ENCODE peak calls at places on chromosomes 13 and 19, in five cellular contexts. Z, C, A, U and X are unnamed samples.

GRCh38 chr13:99384468-99384867 is 77.3 kb upstream of the GPR183 start:
- DNase-seq in Z (no peak), C (no peak), A (no peak), U (no peak), X (no peak)

GRCh38 chr19:23956051-23956450 is 41.4 kb downstream of the ZNF726 start:
- DNase-seq in Z (no peak), C (no peak), A (no peak), U (no peak), X (no peak)

GRCh38 chr19:44757735-44758505 is 9.4 kb downstream of the BCL3 start:
- DNase-seq in Z (no peak), C (no peak), A (no peak), U (no peak), X (no peak)

GRCh38 chr19:5246554-5247155 is 94.0 kb downstream of the PTPRS start:
- DNase-seq in Z (no peak), C (no peak), A (no peak), U (no peak), X (no peak)

GRCh38 chr13:50244913-50245574 is 229.8 kb downstream of the KCNRG start:
- DNase-seq in Z (peak; percentile 28), C (peak; percentile 42), A (no peak), U (peak; percentile 60), X (no peak)

GRCh38 chr19:45601524-45602522 is at the start of gene GPR4:
- DNase-seq in Z (no peak), C (no peak), A (peak; percentile 27), U (no peak), X (no peak)

GRCh38 chr19:17772172-17772571 is 20.9 kb downstream of the FCHO1 start:
- DNase-seq in Z (no peak), C (no peak), A (no peak), U (no peak), X (no peak)

GRCh38 chr19:29666634-29667389 is 1.6 kb downstream of the PLEKHF1 start:
- DNase-seq in Z (no peak), C (peak; percentile 69), A (no peak), U (no peak), X (no peak)

GRCh38 chr13:45954861-45955595 is 97.5 kb downstream of the ZC3H13 start:
- DNase-seq in Z (no peak), C (no peak), A (no peak), U (no peak), X (no peak)

GRCh38 chr13:113835461-113836274 is 28.2 kb downstream of the GAS6 start:
- DNase-seq in Z (no peak), C (peak; percentile 79), A (no peak), U (no peak), X (no peak)